ENCODE peak calls at places on chromosome X, in seven cellular contexts. O, A, K, D, V, B and P are unnamed samples. For H3K27me3, the result is how much of the 10 kb centered on the place peaks cover.

GRCh38 chrX:77776648-77777047 is 9.4 kb downstream of the ATRX start:
- DNase-seq in D (no peak), K (no peak), B (no peak), V (no peak), A (no peak), O (no peak), P (no peak)

GRCh38 chrX:131802836-131803626 is 220.1 kb upstream of the STK26 start:
- DNase-seq in B (no peak), K (no peak), D (peak), O (no peak), A (no peak), V (peak), P (peak)

GRCh38 chrX:20019672-20020365 is 29.0 kb upstream of the BCLAF3 start:
- DNase-seq in V (peak), O (no peak), A (no peak), D (no peak), K (no peak), B (no peak), P (peak)

GRCh38 chrX:3384330-3384729 is 37.9 kb upstream of the MXRA5 start:
- DNase-seq in B (no peak), D (no peak), K (no peak), V (peak), O (no peak), A (no peak), P (no peak)

GRCh38 chrX:120741452-120741851 is 111.6 kb upstream of the C1GALT1C1 start:
- DNase-seq in A (no peak), B (no peak), K (no peak), V (no peak), D (no peak), O (no peak), P (peak)

GRCh38 chrX:154750301-154751120 is at the start of gene GAB3:
- DNase-seq in B (no peak), D (peak), K (no peak), O (no peak), V (peak), A (peak), P (peak)

GRCh38 chrX:110286126-110286525 is 31.8 kb downstream of the AMMECR1 start:
- DNase-seq in D (peak), V (no peak), B (no peak), O (no peak), A (peak), K (no peak), P (peak)

GRCh38 chrX:115616943-115617563 is 56.1 kb downstream of the PLS3 start:
- DNase-seq in D (peak), K (no peak), A (peak), B (peak), O (no peak), V (peak), P (no peak)

GRCh38 chrX:121635141-121635540 is 587.7 kb downstream of the GLUD2 start:
- DNase-seq in V (no peak), B (no peak), D (no peak), K (no peak), A (no peak), O (no peak), P (no peak)

GRCh38 chrX:56978172-56978571 is 17.2 kb downstream of the SPIN3 start:
- DNase-seq in V (peak), B (no peak), O (no peak), A (peak), D (peak), K (peak), P (peak)

GRCh38 chrX:71618303-71618721 is at the start of gene CXCR3:
- DNase-seq in O (no peak), B (no peak), A (no peak), V (no peak), K (no peak), D (no peak), P (no peak)

GRCh38 chrX:42422961-42423360 is 355.0 kb downstream of the PPP1R2C start:
- DNase-seq in V (no peak), O (no peak), A (no peak), B (no peak), K (no peak), D (no peak), P (no peak)

GRCh38 chrX:123324628-123325027 is 140.6 kb downstream of the GRIA3 start:
- DNase-seq in V (no peak), A (no peak), K (no peak), O (no peak), D (no peak), B (no peak), P (no peak)

GRCh38 chrX:118740276-118740889 is 13.0 kb downstream of the IL13RA1 start:
- DNase-seq in V (peak), O (no peak), K (no peak), A (no peak), D (no peak), B (no peak), P (no peak)
- H3K27me3 ChIP-seq in V (under half), O (under half), K (under half), A (under half), D (under half), B (under half), P (under half)

GRCh38 chrX:117429511-117429910 is 687.1 kb downstream of the KLHL13 start:
- DNase-seq in D (no peak), A (no peak), B (no peak), O (no peak), V (no peak), K (no peak), P (no peak)
- H2BK120ac ChIP-seq in D (no peak), A (no peak), B (no peak), O (no peak), V (no peak), K (no peak), P (no peak)

DNA sequence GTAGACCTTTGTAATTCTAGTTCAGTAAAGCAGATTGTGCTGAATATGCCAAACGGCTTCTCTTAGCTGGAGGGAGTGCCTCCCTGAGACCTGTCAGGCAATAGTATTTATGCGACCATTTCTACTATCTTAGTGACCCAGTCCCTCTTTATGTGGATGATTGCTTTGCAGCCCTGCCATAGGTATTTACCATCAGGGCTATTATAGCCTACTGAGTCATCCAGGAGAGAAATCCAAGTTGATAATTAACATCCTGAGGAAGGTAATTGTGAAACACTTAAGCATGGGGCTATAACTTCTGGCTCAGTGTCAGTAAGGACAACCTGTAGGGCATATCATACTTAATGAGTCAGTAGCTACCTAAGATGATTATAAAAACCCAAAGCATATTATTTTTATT is 103.9 kb upstream of the MAOA start:
- DNase-seq in A (no peak), D (no peak), O (no peak), B (no peak), K (no peak), V (peak), P (peak)
- H3K27me3 ChIP-seq in A (under half), D (under half), O (under half), B (under half), K (under half), V (under half), P (under half)

DNA sequence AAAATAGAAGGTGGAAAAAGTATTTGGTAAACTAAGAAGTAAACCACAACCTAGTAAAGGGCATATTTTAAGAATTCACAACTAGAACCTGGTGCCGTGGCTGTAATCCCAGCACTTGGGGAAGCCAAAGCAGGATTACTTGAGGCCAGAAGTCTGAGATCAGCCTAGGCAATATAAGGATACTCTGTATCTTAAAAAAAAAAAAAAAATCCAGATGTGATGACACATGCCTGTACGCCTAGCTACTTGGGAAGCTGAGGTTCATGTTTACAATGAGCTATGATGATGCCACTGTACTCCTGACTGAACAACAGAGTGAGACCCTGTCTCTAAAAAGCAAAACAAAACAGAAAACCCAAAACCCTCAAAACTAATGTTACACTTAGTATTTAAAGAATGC is 294.9 kb upstream of the ZCCHC13 start:
- DNase-seq in V (no peak), K (no peak), B (no peak), D (peak), O (no peak), A (peak), P (no peak)
- H2BK120ac ChIP-seq in V (no peak), K (no peak), B (no peak), D (no peak), O (no peak), A (no peak), P (no peak)

DNA sequence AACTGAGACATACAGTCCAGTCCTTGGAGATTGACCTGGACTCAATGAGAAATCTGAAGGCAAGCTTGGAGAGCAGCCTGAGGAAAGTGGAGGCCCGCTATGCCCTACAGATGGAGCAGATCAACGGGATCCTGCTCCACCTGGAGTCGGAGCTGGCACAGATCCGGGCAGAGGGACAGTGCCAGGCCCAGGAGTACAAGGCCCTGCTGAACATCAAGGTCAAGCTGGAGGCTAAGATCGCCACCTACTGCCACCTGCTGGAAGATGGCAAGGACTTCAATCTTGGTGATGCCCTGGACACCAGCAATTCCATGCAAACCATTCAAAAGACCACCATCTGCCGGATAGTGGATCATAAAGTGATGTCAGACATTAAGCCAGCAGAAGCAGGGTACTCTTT is 20.4 kb upstream of the FRMPD3 start:
- DNase-seq in B (no peak), A (peak), V (peak), D (peak), O (no peak), K (peak), P (peak)
- H3K27me3 ChIP-seq in B (under half), A (under half), V (under half), D (under half), O (under half), K (under half), P (under half)

GRCh38 chrX:50581405-50581804 is 110.8 kb upstream of the DGKK start:
- DNase-seq in O (no peak), A (no peak), B (no peak), D (no peak), V (no peak), K (no peak), P (no peak)
- H2BK120ac ChIP-seq in O (no peak), A (no peak), B (no peak), D (no peak), V (no peak), K (no peak), P (no peak)

GRCh38 chrX:485368-485767 is 98.7 kb upstream of the PPP2R3B start:
- DNase-seq in K (no peak), A (no peak), D (no peak), V (no peak), O (no peak), B (no peak), P (no peak)
- H3K27me3 ChIP-seq in K (under half), A (under half), D (under half), V (under half), O (under half), B (under half), P (under half)